ENCODE peak calls at places on chromosome 13, in nine cellular contexts. One of them, this sample, is unnamed.

GRCh38 chr13:65943024-65943423 is 1287.1 kb downstream of the PCDH9 start:
- DNase-seq in cardiac fibroblast: peak
- DNase-seq in WTC11: no peak
- DNase-seq in SK-N-DZ: no peak
- DNase-seq in iris pigment epithelial cell: peak
- DNase-seq in ELF-1: no peak
- DNase-seq in thyroid gland: no peak
- DNase-seq in activated naive CD4-positive, alpha-beta T cell: no peak
- DNase-seq in MV-4-11: no peak
- DNase-seq in this sample: no peak

GRCh38 chr13:47611664-47612288 is 389.3 kb downstream of the SUCLA2 start:
- DNase-seq in cardiac fibroblast: peak
- DNase-seq in WTC11: no peak
- DNase-seq in SK-N-DZ: no peak
- DNase-seq in iris pigment epithelial cell: no peak
- DNase-seq in ELF-1: no peak
- DNase-seq in thyroid gland: no peak
- DNase-seq in activated naive CD4-positive, alpha-beta T cell: no peak
- DNase-seq in MV-4-11: no peak
- DNase-seq in this sample: no peak

GRCh38 chr13:100110269-100110668 is 21.4 kb downstream of the PCCA start:
- DNase-seq in cardiac fibroblast: no peak
- DNase-seq in WTC11: no peak
- DNase-seq in SK-N-DZ: no peak
- DNase-seq in iris pigment epithelial cell: no peak
- DNase-seq in ELF-1: no peak
- DNase-seq in thyroid gland: no peak
- DNase-seq in activated naive CD4-positive, alpha-beta T cell: no peak
- DNase-seq in MV-4-11: no peak
- DNase-seq in this sample: no peak

GRCh38 chr13:29693297-29693945 is 97.9 kb upstream of the SLC7A1 start:
- DNase-seq in cardiac fibroblast: no peak
- DNase-seq in WTC11: no peak
- DNase-seq in SK-N-DZ: no peak
- DNase-seq in iris pigment epithelial cell: no peak
- DNase-seq in ELF-1: no peak
- DNase-seq in thyroid gland: peak
- DNase-seq in activated naive CD4-positive, alpha-beta T cell: no peak
- DNase-seq in MV-4-11: no peak
- DNase-seq in this sample: no peak

GRCh38 chr13:21813110-21813509 is 142.2 kb downstream of the FGF9 start:
- DNase-seq in cardiac fibroblast: no peak
- DNase-seq in WTC11: peak
- DNase-seq in SK-N-DZ: no peak
- DNase-seq in iris pigment epithelial cell: no peak
- DNase-seq in ELF-1: no peak
- DNase-seq in thyroid gland: no peak
- DNase-seq in activated naive CD4-positive, alpha-beta T cell: no peak
- DNase-seq in MV-4-11: no peak
- DNase-seq in this sample: no peak

GRCh38 chr13:30864352-30865130 is 41.5 kb upstream of the MEDAG start:
- DNase-seq in cardiac fibroblast: peak
- DNase-seq in WTC11: no peak
- DNase-seq in SK-N-DZ: no peak
- DNase-seq in iris pigment epithelial cell: peak
- DNase-seq in ELF-1: no peak
- DNase-seq in thyroid gland: peak
- DNase-seq in activated naive CD4-positive, alpha-beta T cell: no peak
- DNase-seq in MV-4-11: no peak
- DNase-seq in this sample: no peak

GRCh38 chr13:84609716-84610115 is 727.4 kb upstream of the SLITRK1 start:
- DNase-seq in cardiac fibroblast: peak
- DNase-seq in WTC11: no peak
- DNase-seq in SK-N-DZ: no peak
- DNase-seq in iris pigment epithelial cell: peak
- DNase-seq in ELF-1: no peak
- DNase-seq in thyroid gland: no peak
- DNase-seq in activated naive CD4-positive, alpha-beta T cell: no peak
- DNase-seq in MV-4-11: no peak
- DNase-seq in this sample: no peak

GRCh38 chr13:52780092-52780491 is 40.5 kb upstream of the CNMD start:
- DNase-seq in cardiac fibroblast: no peak
- DNase-seq in WTC11: no peak
- DNase-seq in SK-N-DZ: no peak
- DNase-seq in iris pigment epithelial cell: no peak
- DNase-seq in ELF-1: no peak
- DNase-seq in thyroid gland: no peak
- DNase-seq in activated naive CD4-positive, alpha-beta T cell: no peak
- DNase-seq in MV-4-11: no peak
- DNase-seq in this sample: no peak

GRCh38 chr13:100542546-100543156 is 45.9 kb downstream of the GGACT start:
- DNase-seq in cardiac fibroblast: peak
- DNase-seq in WTC11: no peak
- DNase-seq in SK-N-DZ: peak
- DNase-seq in iris pigment epithelial cell: peak
- DNase-seq in ELF-1: no peak
- DNase-seq in thyroid gland: no peak
- DNase-seq in activated naive CD4-positive, alpha-beta T cell: no peak
- DNase-seq in MV-4-11: peak
- DNase-seq in this sample: no peak

GRCh38 chr13:79681069-79681468 is 200.1 kb downstream of the NDFIP2 start:
- DNase-seq in cardiac fibroblast: no peak
- DNase-seq in WTC11: no peak
- DNase-seq in SK-N-DZ: no peak
- DNase-seq in iris pigment epithelial cell: no peak
- DNase-seq in ELF-1: no peak
- DNase-seq in thyroid gland: no peak
- DNase-seq in activated naive CD4-positive, alpha-beta T cell: no peak
- DNase-seq in MV-4-11: no peak
- DNase-seq in this sample: no peak

GRCh38 chr13:95494082-95494681 is 58.3 kb upstream of the CLDN10 start:
- DNase-seq in cardiac fibroblast: peak
- DNase-seq in WTC11: no peak
- DNase-seq in SK-N-DZ: peak
- DNase-seq in iris pigment epithelial cell: peak
- DNase-seq in ELF-1: no peak
- DNase-seq in thyroid gland: no peak
- DNase-seq in activated naive CD4-positive, alpha-beta T cell: no peak
- DNase-seq in MV-4-11: peak
- DNase-seq in this sample: peak

GRCh38 chr13:90386090-90386489 is 961.4 kb upstream of the MIR17HG start:
- DNase-seq in cardiac fibroblast: no peak
- DNase-seq in WTC11: no peak
- DNase-seq in SK-N-DZ: no peak
- DNase-seq in iris pigment epithelial cell: no peak
- DNase-seq in ELF-1: no peak
- DNase-seq in thyroid gland: no peak
- DNase-seq in activated naive CD4-positive, alpha-beta T cell: no peak
- DNase-seq in MV-4-11: no peak
- DNase-seq in this sample: no peak

GRCh38 chr13:32001392-32001768 is 30.2 kb upstream of the FRY start:
- DNase-seq in cardiac fibroblast: peak
- DNase-seq in WTC11: peak
- DNase-seq in SK-N-DZ: peak
- DNase-seq in iris pigment epithelial cell: peak
- DNase-seq in ELF-1: peak
- DNase-seq in thyroid gland: peak
- DNase-seq in activated naive CD4-positive, alpha-beta T cell: no peak
- DNase-seq in MV-4-11: no peak
- DNase-seq in this sample: no peak

GRCh38 chr13:25300861-25301346 is 521 bp upstream of the NUP58 start:
- DNase-seq in cardiac fibroblast: no peak
- DNase-seq in WTC11: no peak
- DNase-seq in SK-N-DZ: no peak
- DNase-seq in iris pigment epithelial cell: no peak
- DNase-seq in ELF-1: no peak
- DNase-seq in thyroid gland: peak
- DNase-seq in activated naive CD4-positive, alpha-beta T cell: peak
- DNase-seq in MV-4-11: no peak
- DNase-seq in this sample: no peak

GRCh38 chr13:97492257-97492656 is 58.3 kb downstream of the RAP2A start:
- DNase-seq in cardiac fibroblast: no peak
- DNase-seq in WTC11: no peak
- DNase-seq in SK-N-DZ: no peak
- DNase-seq in iris pigment epithelial cell: no peak
- DNase-seq in ELF-1: no peak
- DNase-seq in thyroid gland: no peak
- DNase-seq in activated naive CD4-positive, alpha-beta T cell: no peak
- DNase-seq in MV-4-11: no peak
- DNase-seq in this sample: no peak

GRCh38 chr13:108734676-108735075 is 105.3 kb downstream of the MYO16 start:
- DNase-seq in cardiac fibroblast: no peak
- DNase-seq in WTC11: peak
- DNase-seq in SK-N-DZ: peak
- DNase-seq in iris pigment epithelial cell: no peak
- DNase-seq in ELF-1: peak
- DNase-seq in thyroid gland: no peak
- DNase-seq in activated naive CD4-positive, alpha-beta T cell: no peak
- DNase-seq in MV-4-11: no peak
- DNase-seq in this sample: no peak